ENCODE peak calls at places on chromosomes 11 and 22, in nine cellular contexts. One of them, this sample, is unnamed.

GRCh38 chr11:86089659-86090058 is 20.8 kb upstream of the PICALM start:
- DNase-seq in non-pigmented ciliary epithelial cell: no peak
- DNase-seq in GOT3: no peak
- DNase-seq in left ventricle myocardium superior: no peak
- DNase-seq in thoracic aorta: no peak
- DNase-seq in GM12864: no peak
- DNase-seq in NCI-H345: no peak
- DNase-seq in GM23248: peak; percentile 51
- DNase-seq in WTC11: no peak
- DNase-seq in this sample: no peak

GRCh38 chr11:20477418-20478090 is 90.0 kb downstream of the PRMT3 start:
- DNase-seq in non-pigmented ciliary epithelial cell: no peak
- DNase-seq in GOT3: no peak
- DNase-seq in left ventricle myocardium superior: no peak
- DNase-seq in thoracic aorta: no peak
- DNase-seq in GM12864: no peak
- DNase-seq in NCI-H345: no peak
- DNase-seq in GM23248: no peak
- DNase-seq in WTC11: no peak
- DNase-seq in this sample: no peak

GRCh38 chr11:12692238-12693074 is 18.2 kb downstream of the TEAD1 start:
- DNase-seq in non-pigmented ciliary epithelial cell: peak; percentile 68
- DNase-seq in GOT3: no peak
- DNase-seq in left ventricle myocardium superior: peak; percentile 90
- DNase-seq in thoracic aorta: peak; percentile 38
- DNase-seq in GM12864: no peak
- DNase-seq in NCI-H345: peak; percentile 8
- DNase-seq in GM23248: peak; percentile 92
- DNase-seq in WTC11: no peak
- DNase-seq in this sample: peak; percentile 63

GRCh38 chr11:10511046-10511711 is 29.8 kb downstream of the RNF141 start:
- DNase-seq in non-pigmented ciliary epithelial cell: no peak
- DNase-seq in GOT3: no peak
- DNase-seq in left ventricle myocardium superior: no peak
- DNase-seq in thoracic aorta: no peak
- DNase-seq in GM12864: no peak
- DNase-seq in NCI-H345: no peak
- DNase-seq in GM23248: no peak
- DNase-seq in WTC11: peak; percentile 47
- DNase-seq in this sample: no peak

GRCh38 chr11:107619926-107620325 is 29.0 kb downstream of the ELMOD1 start:
- DNase-seq in non-pigmented ciliary epithelial cell: no peak
- DNase-seq in GOT3: no peak
- DNase-seq in left ventricle myocardium superior: no peak
- DNase-seq in thoracic aorta: no peak
- DNase-seq in GM12864: no peak
- DNase-seq in NCI-H345: no peak
- DNase-seq in GM23248: peak; percentile 36
- DNase-seq in WTC11: no peak
- DNase-seq in this sample: no peak

GRCh38 chr11:34438529-34439507 is at the start of gene CAT:
- DNase-seq in non-pigmented ciliary epithelial cell: peak; percentile 91
- DNase-seq in GOT3: peak; percentile 79
- DNase-seq in left ventricle myocardium superior: peak; percentile 99
- DNase-seq in thoracic aorta: peak; percentile 95
- DNase-seq in GM12864: peak; percentile 94
- DNase-seq in NCI-H345: peak; percentile 97
- DNase-seq in GM23248: peak; percentile 99
- DNase-seq in WTC11: peak; percentile 91
- DNase-seq in this sample: peak; percentile 93

GRCh38 chr22:36702832-36703210 is 731 bp downstream of the CACNG2 start:
- DNase-seq in non-pigmented ciliary epithelial cell: no peak
- DNase-seq in GOT3: no peak
- DNase-seq in left ventricle myocardium superior: no peak
- DNase-seq in thoracic aorta: no peak
- DNase-seq in GM12864: no peak
- DNase-seq in NCI-H345: peak; percentile 10
- DNase-seq in GM23248: no peak
- DNase-seq in WTC11: no peak
- DNase-seq in this sample: no peak

GRCh38 chr11:61505640-61506155 is 2.9 kb upstream of the LRRC10B start:
- DNase-seq in non-pigmented ciliary epithelial cell: no peak
- DNase-seq in GOT3: no peak
- DNase-seq in left ventricle myocardium superior: no peak
- DNase-seq in thoracic aorta: no peak
- DNase-seq in GM12864: no peak
- DNase-seq in NCI-H345: no peak
- DNase-seq in GM23248: peak; percentile 37
- DNase-seq in WTC11: no peak
- DNase-seq in this sample: no peak

GRCh38 chr22:35630387-35630793 is 13.3 kb upstream of the MB start:
- DNase-seq in non-pigmented ciliary epithelial cell: no peak
- DNase-seq in GOT3: no peak
- DNase-seq in left ventricle myocardium superior: no peak
- DNase-seq in thoracic aorta: no peak
- DNase-seq in GM12864: no peak
- DNase-seq in NCI-H345: no peak
- DNase-seq in GM23248: peak; percentile 78
- DNase-seq in WTC11: no peak
- DNase-seq in this sample: no peak

GRCh38 chr11:1150095-1150494 is 7.7 kb upstream of the MUC5AC start:
- DNase-seq in non-pigmented ciliary epithelial cell: no peak
- DNase-seq in GOT3: no peak
- DNase-seq in left ventricle myocardium superior: no peak
- DNase-seq in thoracic aorta: no peak
- DNase-seq in GM12864: no peak
- DNase-seq in NCI-H345: no peak
- DNase-seq in GM23248: no peak
- DNase-seq in WTC11: no peak
- DNase-seq in this sample: no peak

GRCh38 chr11:12404461-12404860 is 27.1 kb downstream of the PARVA start:
- DNase-seq in non-pigmented ciliary epithelial cell: no peak
- DNase-seq in GOT3: no peak
- DNase-seq in left ventricle myocardium superior: peak; percentile 64
- DNase-seq in thoracic aorta: no peak
- DNase-seq in GM12864: no peak
- DNase-seq in NCI-H345: no peak
- DNase-seq in GM23248: no peak
- DNase-seq in WTC11: no peak
- DNase-seq in this sample: no peak

GRCh38 chr11:16217631-16218030 is 138.7 kb downstream of the SOX6 start:
- DNase-seq in non-pigmented ciliary epithelial cell: no peak
- DNase-seq in GOT3: no peak
- DNase-seq in left ventricle myocardium superior: no peak
- DNase-seq in thoracic aorta: no peak
- DNase-seq in GM12864: no peak
- DNase-seq in NCI-H345: no peak
- DNase-seq in GM23248: no peak
- DNase-seq in WTC11: no peak
- DNase-seq in this sample: no peak

GRCh38 chr11:127274328-127274676 is 273.7 kb upstream of the KIRREL3 start:
- DNase-seq in non-pigmented ciliary epithelial cell: no peak
- DNase-seq in GOT3: no peak
- DNase-seq in left ventricle myocardium superior: no peak
- DNase-seq in thoracic aorta: no peak
- DNase-seq in GM12864: no peak
- DNase-seq in NCI-H345: no peak
- DNase-seq in GM23248: no peak
- DNase-seq in WTC11: no peak
- DNase-seq in this sample: no peak

GRCh38 chr11:16815047-16815767 is 76.8 kb downstream of the C11orf58 start:
- DNase-seq in non-pigmented ciliary epithelial cell: no peak
- DNase-seq in GOT3: no peak
- DNase-seq in left ventricle myocardium superior: peak; percentile 80
- DNase-seq in thoracic aorta: no peak
- DNase-seq in GM12864: no peak
- DNase-seq in NCI-H345: no peak
- DNase-seq in GM23248: peak; percentile 76
- DNase-seq in WTC11: no peak
- DNase-seq in this sample: no peak

GRCh38 chr11:68610452-68611116 is 73.8 kb upstream of the GAL start:
- DNase-seq in non-pigmented ciliary epithelial cell: no peak
- DNase-seq in GOT3: no peak
- DNase-seq in left ventricle myocardium superior: no peak
- DNase-seq in thoracic aorta: no peak
- DNase-seq in GM12864: no peak
- DNase-seq in NCI-H345: no peak
- DNase-seq in GM23248: peak; percentile 40
- DNase-seq in WTC11: no peak
- DNase-seq in this sample: no peak

GRCh38 chr11:35039076-35039475 is 99.9 kb upstream of the CD44 start:
- DNase-seq in non-pigmented ciliary epithelial cell: no peak
- DNase-seq in GOT3: no peak
- DNase-seq in left ventricle myocardium superior: no peak
- DNase-seq in thoracic aorta: no peak
- DNase-seq in GM12864: no peak
- DNase-seq in NCI-H345: no peak
- DNase-seq in GM23248: peak; percentile 22
- DNase-seq in WTC11: no peak
- DNase-seq in this sample: no peak

GRCh38 chr11:43585877-43586608 is 94.5 kb upstream of the HSD17B12 start:
- DNase-seq in non-pigmented ciliary epithelial cell: no peak
- DNase-seq in GOT3: no peak
- DNase-seq in left ventricle myocardium superior: no peak
- DNase-seq in thoracic aorta: no peak
- DNase-seq in GM12864: no peak
- DNase-seq in NCI-H345: no peak
- DNase-seq in GM23248: no peak
- DNase-seq in WTC11: no peak
- DNase-seq in this sample: peak; percentile 23

GRCh38 chr11:116072776-116073175 is 568.6 kb upstream of the CADM1 start:
- DNase-seq in non-pigmented ciliary epithelial cell: no peak
- DNase-seq in GOT3: no peak
- DNase-seq in left ventricle myocardium superior: no peak
- DNase-seq in thoracic aorta: no peak
- DNase-seq in GM12864: no peak
- DNase-seq in NCI-H345: peak; percentile 7
- DNase-seq in GM23248: no peak
- DNase-seq in WTC11: peak; percentile 55
- DNase-seq in this sample: peak; percentile 23

GRCh38 chr11:3000032-3000961 is 8.2 kb upstream of the NAP1L4 start:
- DNase-seq in non-pigmented ciliary epithelial cell: no peak
- DNase-seq in GOT3: no peak
- DNase-seq in left ventricle myocardium superior: peak; percentile 92
- DNase-seq in thoracic aorta: no peak
- DNase-seq in GM12864: no peak
- DNase-seq in NCI-H345: peak; percentile 98
- DNase-seq in GM23248: peak; percentile 47
- DNase-seq in WTC11: no peak
- DNase-seq in this sample: no peak

GRCh38 chr22:48301421-48301820 is 1526.3 kb downstream of the BRD1 start:
- DNase-seq in non-pigmented ciliary epithelial cell: no peak
- DNase-seq in GOT3: no peak
- DNase-seq in left ventricle myocardium superior: no peak
- DNase-seq in thoracic aorta: no peak
- DNase-seq in GM12864: no peak
- DNase-seq in NCI-H345: no peak
- DNase-seq in GM23248: no peak
- DNase-seq in WTC11: no peak
- DNase-seq in this sample: no peak

GRCh38 chr11:67118059-67118766 is 850 bp upstream of the KDM2A start:
- DNase-seq in non-pigmented ciliary epithelial cell: no peak
- DNase-seq in GOT3: no peak
- DNase-seq in left ventricle myocardium superior: peak; percentile 69
- DNase-seq in thoracic aorta: no peak
- DNase-seq in GM12864: no peak
- DNase-seq in NCI-H345: peak; percentile 29
- DNase-seq in GM23248: peak; percentile 48
- DNase-seq in WTC11: peak; percentile 64
- DNase-seq in this sample: peak; percentile 31

GRCh38 chr11:69569306-69570200 is 71.4 kb upstream of the CCND1 start:
- DNase-seq in non-pigmented ciliary epithelial cell: no peak
- DNase-seq in GOT3: no peak
- DNase-seq in left ventricle myocardium superior: no peak
- DNase-seq in thoracic aorta: no peak
- DNase-seq in GM12864: no peak
- DNase-seq in NCI-H345: no peak
- DNase-seq in GM23248: no peak
- DNase-seq in WTC11: no peak
- DNase-seq in this sample: no peak

GRCh38 chr11:74417379-74417804 is 19.2 kb upstream of the PGM2L1 start:
- DNase-seq in non-pigmented ciliary epithelial cell: no peak
- DNase-seq in GOT3: no peak
- DNase-seq in left ventricle myocardium superior: no peak
- DNase-seq in thoracic aorta: no peak
- DNase-seq in GM12864: no peak
- DNase-seq in NCI-H345: peak; percentile 49
- DNase-seq in GM23248: no peak
- DNase-seq in WTC11: no peak
- DNase-seq in this sample: no peak

GRCh38 chr11:46047520-46047919 is 73.7 kb downstream of the PHF21A start:
- DNase-seq in non-pigmented ciliary epithelial cell: peak; percentile 5
- DNase-seq in GOT3: no peak
- DNase-seq in left ventricle myocardium superior: no peak
- DNase-seq in thoracic aorta: no peak
- DNase-seq in GM12864: no peak
- DNase-seq in NCI-H345: no peak
- DNase-seq in GM23248: peak; percentile 10
- DNase-seq in WTC11: no peak
- DNase-seq in this sample: no peak

GRCh38 chr11:102886999-102887398 is 12.2 kb upstream of the MMP12 start:
- DNase-seq in non-pigmented ciliary epithelial cell: no peak
- DNase-seq in GOT3: no peak
- DNase-seq in left ventricle myocardium superior: no peak
- DNase-seq in thoracic aorta: no peak
- DNase-seq in GM12864: no peak
- DNase-seq in NCI-H345: no peak
- DNase-seq in GM23248: peak; percentile 11
- DNase-seq in WTC11: no peak
- DNase-seq in this sample: no peak

GRCh38 chr22:50621948-50622722 is 5.8 kb downstream of the ARSA start:
- DNase-seq in non-pigmented ciliary epithelial cell: no peak
- DNase-seq in GOT3: no peak
- DNase-seq in left ventricle myocardium superior: no peak
- DNase-seq in thoracic aorta: no peak
- DNase-seq in GM12864: no peak
- DNase-seq in NCI-H345: peak; percentile 44
- DNase-seq in GM23248: no peak
- DNase-seq in WTC11: no peak
- DNase-seq in this sample: peak; percentile 38

GRCh38 chr11:1844221-1845094 is 5.7 kb downstream of the TNNI2 start:
- DNase-seq in non-pigmented ciliary epithelial cell: no peak
- DNase-seq in GOT3: no peak
- DNase-seq in left ventricle myocardium superior: peak; percentile 81
- DNase-seq in thoracic aorta: no peak
- DNase-seq in GM12864: no peak
- DNase-seq in NCI-H345: no peak
- DNase-seq in GM23248: no peak
- DNase-seq in WTC11: no peak
- DNase-seq in this sample: no peak

GRCh38 chr22:26409705-26410376 is 19.2 kb upstream of the ASPHD2 start:
- DNase-seq in non-pigmented ciliary epithelial cell: no peak
- DNase-seq in GOT3: no peak
- DNase-seq in left ventricle myocardium superior: no peak
- DNase-seq in thoracic aorta: no peak
- DNase-seq in GM12864: no peak
- DNase-seq in NCI-H345: no peak
- DNase-seq in GM23248: no peak
- DNase-seq in WTC11: no peak
- DNase-seq in this sample: no peak

GRCh38 chr22:19940536-19941364 is 822 bp upstream of the COMT start:
- DNase-seq in non-pigmented ciliary epithelial cell: no peak
- DNase-seq in GOT3: no peak
- DNase-seq in left ventricle myocardium superior: no peak
- DNase-seq in thoracic aorta: no peak
- DNase-seq in GM12864: no peak
- DNase-seq in NCI-H345: no peak
- DNase-seq in GM23248: peak; percentile 36
- DNase-seq in WTC11: no peak
- DNase-seq in this sample: no peak

GRCh38 chr11:73236879-73237278 is 18.8 kb downstream of the P2RY2 start:
- DNase-seq in non-pigmented ciliary epithelial cell: no peak
- DNase-seq in GOT3: no peak
- DNase-seq in left ventricle myocardium superior: peak; percentile 68
- DNase-seq in thoracic aorta: no peak
- DNase-seq in GM12864: no peak
- DNase-seq in NCI-H345: peak; percentile 29
- DNase-seq in GM23248: peak; percentile 50
- DNase-seq in WTC11: peak; percentile 83
- DNase-seq in this sample: peak; percentile 72

This sample was measured in RPMI8226.